ENCODE peak calls at places on chromosome 14, in four cellular contexts. L, J, G and P are unnamed samples.

GRCh38 chr14:54366726-54367707 is 29.8 kb upstream of the CDKN3 start:
- DNase-seq in L (no peak), J (no peak), G (peak; percentile 83), P (peak; percentile 46)

GRCh38 chr14:104931323-104931770 is 6.7 kb downstream of the PLD4 start:
- DNase-seq in L (no peak), J (no peak), G (no peak), P (no peak)

GRCh38 chr14:38199768-38200167 is 7.9 kb upstream of the SSTR1 start:
- DNase-seq in L (no peak), J (no peak), G (no peak), P (no peak)

GRCh38 chr14:103070263-103070885 is 13.0 kb upstream of the CDC42BPB start:
- DNase-seq in L (no peak), J (no peak), G (no peak), P (no peak)

GRCh38 chr14:30990766-30991165 is 34.7 kb upstream of the AP4S1 start:
- DNase-seq in L (no peak), J (no peak), G (no peak), P (no peak)

GRCh38 chr14:30443368-30444007 is 115.5 kb upstream of the G2E3 start:
- DNase-seq in L (no peak), J (no peak), G (peak; percentile 73), P (no peak)

GRCh38 chr14:76918176-76918750 is 92.1 kb downstream of the LRRC74A start:
- DNase-seq in L (peak; percentile 20), J (no peak), G (no peak), P (no peak)

GRCh38 chr14:101624579-101624978 is 63.3 kb downstream of the DIO3 start:
- DNase-seq in L (no peak), J (no peak), G (no peak), P (no peak)

GRCh38 chr14:103151270-103151933 is 28.1 kb downstream of the TNFAIP2 start:
- DNase-seq in L (no peak), J (no peak), G (no peak), P (no peak)

GRCh38 chr14:103019236-103019635 is 38.1 kb downstream of the CDC42BPB start:
- DNase-seq in L (no peak), J (no peak), G (no peak), P (no peak)

GRCh38 chr14:63418020-63418419 is 99.3 kb upstream of the GPHB5 start:
- DNase-seq in L (no peak), J (no peak), G (no peak), P (no peak)

GRCh38 chr14:74610866-74611671 is 968 bp downstream of the LTBP2 start:
- DNase-seq in L (no peak), J (no peak), G (peak; percentile 65), P (peak; percentile 51)

GRCh38 chr14:31935406-31935805 is 141.7 kb upstream of the ARHGAP5 start:
- DNase-seq in L (no peak), J (no peak), G (no peak), P (no peak)

GRCh38 chr14:23483216-23483854 is 13.8 kb downstream of the NGDN start:
- DNase-seq in L (peak; percentile 47), J (no peak), G (peak; percentile 93), P (peak; percentile 87)

GRCh38 chr14:101464310-101464983 is 96.8 kb upstream of the DIO3 start:
- DNase-seq in L (no peak), J (no peak), G (no peak), P (no peak)

GRCh38 chr14:72553656-72554055 is 340.2 kb downstream of the DPF3 start:
- DNase-seq in L (no peak), J (no peak), G (no peak), P (no peak)

GRCh38 chr14:64562432-64562831 is 12.7 kb downstream of the PPP1R36 start:
- DNase-seq in L (no peak), J (no peak), G (no peak), P (no peak)

GRCh38 chr14:77198576-77198975 is 17.0 kb downstream of the TMEM63C start:
- DNase-seq in L (no peak), J (no peak), G (no peak), P (no peak)

GRCh38 chr14:23294734-23295561 is 7.7 kb downstream of the PPP1R3E start:
- DNase-seq in L (peak; percentile 29), J (no peak), G (peak; percentile 75), P (peak; percentile 28)

GRCh38 chr14:80146941-80147340 is 64.4 kb downstream of the DIO2 start:
- DNase-seq in L (no peak), J (no peak), G (no peak), P (no peak)

GRCh38 chr14:80152763-80153162 is 58.5 kb downstream of the DIO2 start:
- DNase-seq in L (no peak), J (no peak), G (no peak), P (no peak)

GRCh38 chr14:80152166-80152565 is 59.1 kb downstream of the DIO2 start:
- DNase-seq in L (no peak), J (no peak), G (no peak), P (no peak)

GRCh38 chr14:80150301-80150700 is 61.0 kb downstream of the DIO2 start:
- DNase-seq in L (no peak), J (no peak), G (no peak), P (no peak)
- TF ChIP-seq CREB1 in L (no peak), J (no peak), G (no peak), P (no peak)

DNA sequence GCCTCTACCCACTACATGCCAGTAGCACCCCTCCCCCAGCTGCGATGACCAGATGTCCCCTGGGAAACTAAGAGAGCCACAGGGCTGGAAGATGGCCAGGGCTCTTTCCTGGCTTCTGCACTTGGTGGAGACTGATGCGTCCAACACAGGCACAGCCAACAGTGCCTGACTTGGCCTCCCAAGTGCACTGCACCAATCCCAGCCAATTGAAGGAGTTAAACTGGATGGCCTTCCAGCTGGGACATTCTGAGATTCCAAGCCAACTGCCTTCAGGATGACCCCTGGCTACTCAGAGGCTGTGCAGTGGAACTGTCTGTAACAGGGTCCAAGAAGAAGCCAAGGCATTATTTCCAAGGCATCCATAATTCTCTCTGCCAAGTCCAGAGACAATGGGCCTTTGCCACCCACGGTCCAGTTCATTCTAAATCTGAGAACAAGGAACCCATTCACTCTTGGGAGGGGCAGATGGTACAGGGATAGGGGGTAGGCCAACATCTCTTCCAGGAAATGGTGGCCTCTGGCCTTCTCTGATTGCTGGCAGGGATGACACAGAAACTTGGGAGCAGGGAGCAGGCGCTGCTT is 35.2 kb downstream of the PRIMA1 start:
- DNase-seq in L (no peak), J (no peak), G (no peak), P (no peak)
- TF ChIP-seq CREB1 in L (no peak), J (no peak), G (no peak), P (no peak)

GRCh38 chr14:61607570-61608244 is 87.6 kb upstream of the HIF1A start:
- DNase-seq in L (no peak), J (no peak), G (peak; percentile 46), P (no peak)
- TF ChIP-seq CREB1 in L (no peak), J (no peak), G (no peak), P (no peak)

DNA sequence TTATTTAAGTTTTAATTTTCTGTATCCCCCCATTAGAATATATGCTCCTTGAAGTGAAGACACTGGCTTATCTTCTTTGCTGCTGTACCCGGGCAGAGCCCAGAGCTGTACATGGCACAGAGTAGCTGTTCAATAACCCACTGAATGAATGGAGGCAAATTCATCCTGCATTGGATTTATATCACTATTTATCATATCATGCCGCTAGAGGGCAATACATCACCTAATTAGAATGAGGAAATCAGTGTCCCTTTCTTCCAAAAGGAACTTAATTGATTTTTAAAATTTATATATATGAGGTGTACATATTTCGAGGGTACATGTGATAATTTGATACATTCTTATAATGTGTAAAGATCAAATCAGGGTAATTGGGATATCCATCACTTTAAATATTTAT is 89.2 kb upstream of the TMEM260 start:
- DNase-seq in L (no peak), J (no peak), G (peak; percentile 68), P (no peak)
- TF ChIP-seq CREB1 in L (no peak), J (no peak), G (no peak), P (no peak)

GRCh38 chr14:91417983-91418386 is 365 bp upstream of the CCDC88C start:
- DNase-seq in L (peak; percentile 86), J (no peak), G (peak; percentile 61), P (peak; percentile 46)
- TF ChIP-seq CREB1 in L (no peak), J (no peak), G (no peak), P (peak; percentile 13)

DNA sequence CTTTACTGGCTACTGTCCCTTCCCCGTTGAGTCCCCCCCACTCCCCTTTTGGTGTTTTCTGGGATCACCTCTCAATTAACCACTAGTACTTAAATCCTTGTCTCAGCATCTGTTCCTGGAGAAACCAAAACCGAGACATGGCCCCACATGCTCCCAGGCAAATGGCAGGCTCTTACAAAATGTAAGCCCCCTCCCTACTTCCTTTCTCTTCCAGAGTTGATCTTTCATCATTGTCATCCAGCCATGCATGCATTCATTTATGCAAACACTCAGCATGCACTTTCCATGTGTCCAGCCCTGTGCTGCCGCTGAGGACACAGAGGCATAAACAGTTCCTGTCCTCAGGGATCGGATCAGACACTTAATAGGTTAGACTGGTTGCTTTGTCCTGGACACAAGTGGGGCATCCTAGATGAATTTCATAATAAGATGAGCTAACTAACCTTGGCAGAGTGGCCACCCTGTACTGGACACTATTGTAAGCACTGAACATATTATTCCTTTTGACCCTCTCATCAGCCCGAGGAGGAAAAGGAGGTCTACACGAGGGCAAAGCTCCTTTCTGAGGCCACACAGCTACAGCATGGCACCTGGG is 23.2 kb downstream of the PRIMA1 start:
- DNase-seq in L (no peak), J (no peak), G (no peak), P (no peak)
- TF ChIP-seq CREB1 in L (no peak), J (no peak), G (no peak), P (no peak)

GRCh38 chr14:96187216-96188050 is 17.2 kb upstream of the BDKRB2 start:
- DNase-seq in L (no peak), J (no peak), G (no peak), P (no peak)
- TF ChIP-seq CREB1 in L (no peak), J (no peak), G (no peak), P (no peak)

DNA sequence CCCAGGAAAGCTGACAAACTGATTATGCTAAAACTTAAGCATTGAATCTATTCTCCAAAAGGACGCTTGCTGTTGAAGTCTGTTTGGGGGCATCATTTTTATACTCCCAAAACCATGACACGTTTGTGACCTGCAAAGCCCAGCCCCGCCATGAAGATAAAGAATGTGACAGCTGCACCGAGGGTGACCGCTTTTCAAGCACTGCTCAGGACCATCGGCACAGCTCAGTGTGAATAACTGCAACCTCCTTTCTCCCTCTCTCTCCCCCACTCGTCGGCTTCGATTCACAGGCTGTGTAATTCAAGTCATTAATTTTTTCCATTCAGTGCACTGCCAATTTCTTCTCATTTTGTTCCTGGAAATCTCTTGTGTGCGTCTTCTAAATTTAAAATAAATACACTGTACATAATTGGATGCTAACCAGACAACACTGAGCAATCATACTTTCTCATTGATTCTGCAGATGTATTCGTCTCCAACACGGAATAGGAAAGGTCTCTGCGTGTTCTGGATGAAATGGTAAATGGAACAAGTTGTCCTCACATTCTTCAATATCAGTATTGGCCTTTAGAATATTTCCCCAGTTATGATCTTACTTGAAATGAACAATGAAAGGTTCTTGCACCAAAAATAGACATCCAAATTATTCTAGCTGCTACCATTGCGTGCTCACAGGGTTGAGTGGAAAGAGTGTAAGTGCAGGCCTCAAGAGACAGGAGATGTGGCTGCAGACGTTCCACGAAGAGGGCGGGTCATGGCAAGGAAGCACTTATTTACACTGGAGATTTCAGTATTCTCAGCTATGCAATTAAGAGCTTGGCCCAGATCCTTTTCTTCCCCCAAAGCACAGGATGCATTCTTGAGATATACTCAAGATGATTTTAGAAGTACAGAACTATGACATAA is 261.0 kb downstream of the TTC8 start:
- DNase-seq in L (no peak), J (no peak), G (no peak), P (no peak)
- TF ChIP-seq CREB1 in L (no peak), J (no peak), G (no peak), P (no peak)